ENCODE peak calls at places on chromosomes 16 and 17, in ten cellular contexts. Z is osteocyte, Y is transverse colon, I is OCI-LY7, Q is AG04450, D is HCT116, J is progenitor cell of endocrine pancreas, M is foreskin fibroblast, F is endothelial cell, K is lower leg skin. O is an unnamed sample.
A peak's percentile ranks its signal among the peaks of the same experiment; 100 is the strongest.

GRCh38 chr16:4597174-4597573 is 17.5 kb downstream of the UBALD1 start:
- DNase-seq in Z (no peak), Y (no peak), I (no peak), Q (no peak), D (no peak), J (no peak), M (no peak), F (no peak), K (no peak), O (no peak)

GRCh38 chr16:17275076-17275732 is 195.6 kb downstream of the XYLT1 start:
- DNase-seq in Z (no peak), Y (peak; percentile 90), I (no peak), Q (no peak), D (peak; percentile 68), J (no peak), M (no peak), F (no peak), K (no peak), O (no peak)

GRCh38 chr16:22693670-22694340 is 120.2 kb upstream of the HS3ST2 start:
- DNase-seq in Z (no peak), Y (no peak), I (no peak), Q (no peak), D (no peak), J (no peak), M (no peak), F (no peak), K (peak; percentile 65), O (no peak)

GRCh38 chr17:15478845-15479244 is 11.4 kb upstream of the CDRT4 start:
- DNase-seq in Z (no peak), Y (no peak), I (no peak), Q (no peak), D (no peak), J (no peak), M (no peak), F (no peak), K (no peak), O (no peak)

GRCh38 chr16:53695070-53695469 is 8.6 kb downstream of the RPGRIP1L start:
- DNase-seq in Z (no peak), Y (no peak), I (no peak), Q (peak; percentile 42), D (no peak), J (no peak), M (peak; percentile 85), F (no peak), K (no peak), O (no peak)

GRCh38 chr16:48963901-48964615 is 317.6 kb downstream of the CBLN1 start:
- DNase-seq in Z (no peak), Y (no peak), I (no peak), Q (peak; percentile 61), D (peak; percentile 74), J (no peak), M (peak; percentile 83), F (no peak), K (peak; percentile 8), O (no peak)

GRCh38 chr16:3651461-3652372 is 2.8 kb upstream of the DNASE1 start:
- DNase-seq in Z (peak; percentile 67), Y (no peak), I (no peak), Q (no peak), D (no peak), J (no peak), M (no peak), F (no peak), K (peak; percentile 82), O (no peak)

GRCh38 chr17:41475421-41475820 is 5.5 kb downstream of the KRT35 start:
- DNase-seq in Z (no peak), Y (no peak), I (no peak), Q (no peak), D (no peak), J (no peak), M (no peak), F (no peak), K (no peak), O (no peak)

GRCh38 chr16:86594712-86595111 is 16.4 kb downstream of the FOXL1 start:
- DNase-seq in Z (no peak), Y (no peak), I (no peak), Q (no peak), D (no peak), J (no peak), M (no peak), F (no peak), K (no peak), O (no peak)

GRCh38 chr17:28216528-28216927 is 102.5 kb upstream of the TMEM97 start:
- DNase-seq in Z (peak; percentile 23), Y (no peak), I (no peak), Q (no peak), D (no peak), J (no peak), M (peak; percentile 55), F (no peak), K (peak; percentile 23), O (no peak)

GRCh38 chr16:28258571-28258970 is 33.8 kb upstream of the SBK1 start:
- DNase-seq in Z (no peak), Y (no peak), I (no peak), Q (no peak), D (no peak), J (no peak), M (peak; percentile 6), F (no peak), K (no peak), O (no peak)

GRCh38 chr17:17345686-17346427 is 42.7 kb downstream of the NT5M start:
- DNase-seq in Z (no peak), Y (no peak), I (no peak), Q (no peak), D (no peak), J (no peak), M (no peak), F (no peak), K (peak; percentile 61), O (no peak)

GRCh38 chr16:14444979-14445810 is 184.9 kb downstream of the PARN start:
- DNase-seq in Z (peak; percentile 63), Y (no peak), I (peak; percentile 6), Q (no peak), D (no peak), J (no peak), M (no peak), F (no peak), K (no peak), O (no peak)
- TF ChIP-seq CTCF in Z (no peak), Y (no peak), I (peak; percentile 45), Q (no peak), D (no peak), J (no peak), M (no peak), F (no peak), K (no peak), O (no peak)

GRCh38 chr16:1330260-1330914 is 3.1 kb upstream of the BAIAP3 start:
- DNase-seq in Z (no peak), Y (no peak), I (peak; percentile 29), Q (no peak), D (no peak), J (no peak), M (no peak), F (no peak), K (no peak), O (no peak)
- TF ChIP-seq CTCF in Z (peak; percentile 43), Y (peak; percentile 36), I (peak; percentile 78), Q (peak; percentile 42), D (peak; percentile 76), J (peak; percentile 58), M (peak; percentile 42), F (peak; percentile 92), K (no peak), O (no peak)

GRCh38 chr17:21095735-21096134 is 31.0 kb upstream of the DHRS7B start:
- DNase-seq in Z (no peak), Y (no peak), I (peak; percentile 42), Q (no peak), D (no peak), J (no peak), M (no peak), F (no peak), K (no peak), O (no peak)

GRCh38 chr17:21094298-21094704 is 32.5 kb upstream of the DHRS7B start:
- DNase-seq in Z (no peak), Y (no peak), I (no peak), Q (no peak), D (no peak), J (no peak), M (no peak), F (no peak), K (no peak), O (no peak)

GRCh38 chr17:21089933-21090888 is 36.6 kb upstream of the DHRS7B start:
- DNase-seq in Z (no peak), Y (no peak), I (no peak), Q (no peak), D (no peak), J (no peak), M (no peak), F (no peak), K (peak; percentile 45), O (no peak)

GRCh38 chr17:21089145-21089544 is 37.6 kb upstream of the DHRS7B start:
- DNase-seq in Z (no peak), Y (no peak), I (no peak), Q (no peak), D (no peak), J (no peak), M (peak; percentile 34), F (no peak), K (no peak), O (no peak)

DNA sequence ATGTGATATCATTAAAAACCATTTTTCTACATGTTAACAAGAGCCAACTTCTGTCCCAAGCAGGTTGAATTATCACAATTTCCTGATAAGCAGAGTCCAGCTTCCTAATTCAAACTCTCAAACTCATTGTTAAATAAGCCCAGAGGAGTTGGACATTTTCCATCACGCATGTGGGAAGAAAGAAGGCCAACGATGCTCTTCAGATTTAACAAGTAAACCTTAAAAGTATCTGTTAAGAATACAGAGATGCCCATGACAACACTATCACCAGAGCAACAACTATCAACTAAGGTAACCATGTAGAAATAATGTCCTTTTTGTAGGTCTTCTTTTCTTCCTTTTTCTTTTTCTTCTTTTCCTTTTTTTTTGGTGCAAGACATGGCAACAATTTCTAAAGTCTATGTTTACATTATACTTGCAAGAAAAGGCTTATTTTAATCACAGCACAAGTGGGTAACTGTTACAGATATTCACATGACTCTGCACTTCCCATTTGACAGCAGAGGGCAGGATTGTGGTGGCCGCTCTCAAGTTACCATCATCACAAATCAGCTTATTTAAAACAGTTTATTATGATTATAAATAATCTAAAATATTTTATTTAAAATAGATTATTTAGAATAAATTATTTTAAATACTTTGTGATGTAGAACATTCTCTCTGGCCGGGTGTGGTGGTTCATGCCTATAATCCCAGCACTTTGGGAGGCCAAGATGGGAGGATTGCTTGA is 35.7 kb upstream of the DHRS7B start:
- DNase-seq in Z (no peak), Y (no peak), I (no peak), Q (no peak), D (no peak), J (no peak), M (no peak), F (no peak), K (no peak), O (no peak)
- TF ChIP-seq CTCF in Z (no peak), Y (no peak), I (peak; percentile 66), Q (no peak), D (no peak), J (no peak), M (no peak), F (no peak), K (no peak), O (no peak)

GRCh38 chr17:61331886-61332285 is 67.8 kb upstream of the TBX2 start:
- DNase-seq in Z (no peak), Y (no peak), I (no peak), Q (no peak), D (no peak), J (no peak), M (no peak), F (no peak), K (no peak), O (no peak)
- TF ChIP-seq CTCF in Z (no peak), Y (no peak), I (no peak), Q (no peak), D (no peak), J (no peak), M (no peak), F (no peak), K (no peak), O (no peak)

GRCh38 chr16:85027349-85027967 is at the start of gene KIAA0513:
- DNase-seq in Z (peak; percentile 99), Y (peak; percentile 96), I (peak; percentile 97), Q (peak; percentile 84), D (peak; percentile 86), J (peak; percentile 97), M (peak; percentile 90), F (peak; percentile 99), K (peak; percentile 98), O (peak; percentile 99)
- TF ChIP-seq CTCF in Z (no peak), Y (no peak), I (peak; percentile 43), Q (peak; percentile 42), D (peak; percentile 18), J (peak; percentile 12), M (peak; percentile 6), F (no peak), K (no peak), O (no peak)

O was measured in activated B cell treated with CpG ODN at 0.5 μM for 24 hours.